ENCODE peak calls at places on chromosomes 16 and 17, in seven cellular contexts. G, U, P, K, C, X and Z are unnamed samples.
A peak's percentile ranks its signal among the peaks of the same experiment; 100 is the strongest.

GRCh38 chr16:8936421-8936820 is 27.3 kb downstream of the USP7 start:
- DNase-seq in K (peak; percentile 57), U (peak; percentile 43), P (peak; percentile 71), G (no peak), X (peak; percentile 66), C (peak; percentile 54), Z (peak; percentile 50)

GRCh38 chr17:27415090-27415795 is 41.0 kb upstream of the KSR1 start:
- DNase-seq in P (no peak), C (no peak), K (no peak), U (no peak), G (no peak), X (no peak), Z (no peak)

GRCh38 chr17:51029568-51030463 is 90.9 kb downstream of the SPAG9 start:
- DNase-seq in G (no peak), X (no peak), P (no peak), K (peak; percentile 12), C (peak; percentile 54), U (no peak), Z (peak; percentile 23)

GRCh38 chr17:77491921-77492445 is 351.2 kb downstream of the SEC14L1 start:
- DNase-seq in X (peak; percentile 70), G (peak; percentile 39), K (no peak), P (no peak), C (no peak), U (peak; percentile 10), Z (no peak)

GRCh38 chr17:63918305-63918704 is 334 bp downstream of the GH1 start:
- DNase-seq in G (no peak), X (no peak), K (no peak), U (no peak), P (no peak), C (no peak), Z (no peak)

GRCh38 chr16:89949121-89949742 is 677 bp downstream of the DEF8 start:
- DNase-seq in G (no peak), U (no peak), C (no peak), X (no peak), P (no peak), K (no peak), Z (no peak)

GRCh38 chr16:89586853-89587252 is 11.3 kb downstream of the CPNE7 start:
- DNase-seq in G (no peak), X (peak; percentile 54), P (no peak), C (no peak), U (no peak), K (no peak), Z (peak; percentile 46)

GRCh38 chr16:2858245-2859025 is 465 bp upstream of the PRSS22 start:
- DNase-seq in U (no peak), G (no peak), X (peak; percentile 88), K (no peak), C (no peak), P (peak; percentile 95), Z (no peak)